ENCODE peak calls at places on chromosomes 16 and 17, in six cellular contexts. Q, V, F, P, D and N are unnamed samples.

GRCh38 chr16:54210437-54211081 is 76.0 kb downstream of the IRX3 start:
- DNase-seq in Q (no peak), V (no peak), F (peak; percentile 61), P (no peak), D (no peak), N (no peak)

GRCh38 chr17:39235555-39236221 is 9.9 kb upstream of the STAC2 start:
- DNase-seq in Q (peak; percentile 57), V (peak; percentile 87), F (peak; percentile 80), P (peak; percentile 24), D (peak; percentile 60), N (peak; percentile 89)

GRCh38 chr17:45234641-45235040 is 13.0 kb downstream of the FMNL1 start:
- DNase-seq in Q (no peak), V (peak; percentile 62), F (peak; percentile 79), P (no peak), D (peak; percentile 69), N (peak; percentile 66)

GRCh38 chr16:14289692-14290340 is 218.7 kb downstream of the MRTFB start:
- DNase-seq in Q (peak; percentile 24), V (peak; percentile 80), F (peak; percentile 54), P (no peak), D (peak; percentile 66), N (peak; percentile 79)

GRCh38 chr17:47850692-47851573 is at the start of gene SP6:
- DNase-seq in Q (peak; percentile 51), V (peak; percentile 89), F (peak; percentile 89), P (no peak), D (peak; percentile 77), N (peak; percentile 76)

GRCh38 chr17:69502488-69502887 is 88.0 kb downstream of the MAP2K6 start:
- DNase-seq in Q (no peak), V (no peak), F (no peak), P (no peak), D (no peak), N (no peak)

GRCh38 chr16:87392823-87393679 is 915 bp downstream of the MAP1LC3B start:
- DNase-seq in Q (peak; percentile 47), V (peak; percentile 47), F (peak; percentile 69), P (no peak), D (no peak), N (peak; percentile 41)

GRCh38 chr17:62910277-62910676 is 55.8 kb upstream of the TANC2 start:
- DNase-seq in Q (no peak), V (no peak), F (no peak), P (no peak), D (no peak), N (no peak)

GRCh38 chr17:37081287-37081686 is 132.5 kb downstream of the AATF start:
- DNase-seq in Q (no peak), V (peak; percentile 34), F (no peak), P (no peak), D (no peak), N (peak; percentile 22)

GRCh38 chr16:86215979-86216585 is 294.2 kb upstream of the FOXF1 start:
- DNase-seq in Q (no peak), V (no peak), F (no peak), P (no peak), D (no peak), N (no peak)
- TF ChIP-seq SMC3 in Q (no peak), V (no peak), F (no peak), P (no peak), D (no peak), N (no peak)

GRCh38 chr17:71283486-71283885 is 837.3 kb upstream of the SOX9 start:
- DNase-seq in Q (no peak), V (no peak), F (no peak), P (no peak), D (no peak), N (no peak)

GRCh38 chr17:71286625-71287024 is 834.2 kb upstream of the SOX9 start:
- DNase-seq in Q (no peak), V (no peak), F (no peak), P (no peak), D (no peak), N (no peak)

GRCh38 chr17:71284032-71284755 is 836.6 kb upstream of the SOX9 start:
- DNase-seq in Q (no peak), V (no peak), F (no peak), P (no peak), D (no peak), N (no peak)

GRCh38 chr17:71287246-71287828 is 833.5 kb upstream of the SOX9 start:
- DNase-seq in Q (no peak), V (no peak), F (peak; percentile 34), P (no peak), D (no peak), N (no peak)
- TF ChIP-seq SMC3 in Q (no peak), V (no peak), F (no peak), P (no peak), D (no peak), N (no peak)

GRCh38 chr17:79982986-79983385 is 52.7 kb downstream of the TBC1D16 start:
- DNase-seq in Q (no peak), V (no peak), F (no peak), P (no peak), D (no peak), N (no peak)

GRCh38 chr17:79981090-79981489 is 54.6 kb downstream of the TBC1D16 start:
- DNase-seq in Q (no peak), V (no peak), F (peak; percentile 22), P (no peak), D (no peak), N (no peak)

GRCh38 chr17:79980246-79981043 is 55.2 kb downstream of the TBC1D16 start:
- DNase-seq in Q (no peak), V (no peak), F (peak; percentile 26), P (no peak), D (no peak), N (no peak)

GRCh38 chr17:79983456-79983855 is 52.2 kb downstream of the TBC1D16 start:
- DNase-seq in Q (no peak), V (no peak), F (peak; percentile 18), P (no peak), D (no peak), N (no peak)

DNA sequence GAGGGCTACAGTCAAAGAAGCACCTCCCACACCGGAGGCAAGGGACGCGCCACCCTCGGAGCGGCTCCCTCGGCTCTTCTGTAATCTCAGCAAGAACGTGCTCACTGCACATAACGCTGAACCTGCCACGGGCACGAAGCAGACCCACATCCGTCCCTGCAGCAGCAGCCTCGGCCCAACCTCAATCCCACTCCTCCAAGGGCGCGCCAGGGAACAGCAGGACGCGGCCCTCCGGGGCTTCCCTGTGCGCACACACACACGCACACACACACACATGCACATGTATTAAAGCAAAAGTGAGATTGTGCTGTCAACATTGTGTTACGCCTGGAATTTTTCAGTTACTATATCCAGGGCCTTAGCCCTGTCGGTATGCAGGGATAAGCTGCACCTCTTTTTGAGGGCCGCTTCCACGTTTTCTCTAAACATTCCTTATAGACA is 54.0 kb downstream of the TBC1D16 start:
- DNase-seq in Q (no peak), V (no peak), F (peak; percentile 22), P (no peak), D (no peak), N (no peak)
- TF ChIP-seq SMC3 in Q (no peak), V (no peak), F (no peak), P (no peak), D (no peak), N (no peak)

GRCh38 chr17:75649687-75650086 is 16.5 kb downstream of the SMIM5 start:
- DNase-seq in Q (no peak), V (no peak), F (no peak), P (no peak), D (no peak), N (no peak)

GRCh38 chr17:75647061-75647460 is 13.8 kb downstream of the SMIM5 start:
- DNase-seq in Q (no peak), V (no peak), F (peak; percentile 25), P (no peak), D (no peak), N (no peak)

GRCh38 chr17:75645889-75646625 is 12.8 kb downstream of the SMIM5 start:
- DNase-seq in Q (no peak), V (no peak), F (peak; percentile 34), P (peak; percentile 42), D (peak; percentile 96), N (peak; percentile 99)

GRCh38 chr17:75646626-75646968 is 13.4 kb downstream of the SMIM5 start:
- DNase-seq in Q (no peak), V (no peak), F (no peak), P (no peak), D (no peak), N (no peak)

DNA sequence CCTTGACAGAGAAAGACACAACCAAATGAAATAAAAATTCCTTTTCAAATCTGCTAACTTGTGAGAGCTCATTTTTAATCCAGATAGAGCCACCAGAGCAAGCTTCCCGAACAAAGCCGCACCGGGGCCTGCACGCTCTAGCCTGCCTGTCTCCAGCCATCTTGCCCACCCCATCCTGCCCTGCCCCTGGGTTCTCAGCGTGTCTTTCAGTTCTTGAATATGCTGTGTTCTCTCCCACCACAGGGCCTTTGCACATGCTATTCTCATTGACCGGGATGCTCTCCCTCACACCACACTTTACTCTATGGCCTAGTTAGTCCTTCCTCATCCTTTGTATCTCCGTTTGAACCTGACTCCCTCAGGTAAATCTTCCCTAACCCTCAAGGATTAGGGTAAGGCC is 14.7 kb downstream of the SMIM5 start:
- DNase-seq in Q (no peak), V (no peak), F (no peak), P (no peak), D (no peak), N (no peak)
- TF ChIP-seq SMC3 in Q (no peak), V (no peak), F (no peak), P (no peak), D (no peak), N (no peak)

GRCh38 chr16:89319883-89320716 is 102.6 kb downstream of the ZNF778 start:
- DNase-seq in Q (peak; percentile 85), V (peak; percentile 87), F (no peak), P (peak; percentile 17), D (peak; percentile 64), N (peak; percentile 79)
- TF ChIP-seq SMC3 in Q (no peak), V (no peak), F (no peak), P (no peak), D (no peak), N (peak; percentile 5)

DNA sequence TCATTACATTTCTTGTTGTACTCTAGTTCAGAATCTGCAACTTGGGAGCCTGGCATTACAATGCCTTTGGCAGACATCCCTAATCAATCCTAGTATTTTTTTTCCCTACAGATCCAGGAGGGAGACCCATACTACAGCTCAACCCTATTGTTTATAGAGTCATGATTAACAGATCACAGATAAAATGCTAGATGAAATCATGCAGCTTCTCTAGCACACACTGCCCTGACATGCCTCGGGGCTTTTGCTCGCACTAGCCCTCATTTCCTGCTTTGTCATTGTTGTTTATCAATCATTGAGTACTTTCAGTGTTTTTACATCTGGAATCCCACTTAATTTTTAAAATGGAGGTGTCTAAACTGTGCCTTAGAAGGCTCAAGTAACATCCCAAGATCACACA is 412.5 kb downstream of the CA10 start:
- DNase-seq in Q (no peak), V (no peak), F (peak; percentile 58), P (no peak), D (no peak), N (no peak)
- TF ChIP-seq SMC3 in Q (no peak), V (no peak), F (no peak), P (no peak), D (no peak), N (no peak)

GRCh38 chr16:4327782-4328579 is 12.1 kb downstream of the GLIS2 start:
- DNase-seq in Q (peak; percentile 69), V (peak; percentile 44), F (peak; percentile 95), P (no peak), D (peak; percentile 86), N (no peak)
- TF ChIP-seq SMC3 in Q (peak; percentile 56), V (no peak), F (peak; percentile 43), P (peak; percentile 35), D (peak; percentile 35), N (no peak)